ENCODE peak calls at places on chromosome 21, in ten cellular contexts. B, L, T, G, F, Y, O, N, K and M are unnamed samples.

GRCh38 chr21:41610042-41610839 is 102.3 kb upstream of the TMPRSS2 start:
- DNase-seq in O (no peak), N (no peak), G (no peak), B (no peak), L (peak), T (peak), Y (peak), F (peak), K (peak), M (peak)

GRCh38 chr21:46486481-46487000 is 27.9 kb downstream of the DIP2A start:
- DNase-seq in B (no peak), F (no peak), T (no peak), Y (no peak), G (no peak), K (no peak), L (no peak), N (no peak), O (no peak), M (no peak)

GRCh38 chr21:45455321-45456013 is 50.5 kb downstream of the COL18A1 start:
- DNase-seq in T (peak), L (no peak), O (no peak), N (no peak), K (no peak), Y (no peak), B (no peak), F (no peak), G (no peak), M (no peak)

GRCh38 chr21:31442339-31442738 is 98.3 kb upstream of the TIAM1 start:
- DNase-seq in B (no peak), F (no peak), T (no peak), K (no peak), O (no peak), N (no peak), Y (no peak), L (no peak), G (no peak), M (no peak)

GRCh38 chr21:33747420-33747819 is 105.1 kb downstream of the ITSN1 start:
- DNase-seq in Y (no peak), K (peak), L (no peak), F (no peak), T (no peak), B (no peak), N (no peak), G (no peak), O (no peak), M (no peak)

GRCh38 chr21:33975548-33976081 is 60.0 kb upstream of the ATP5PO start:
- DNase-seq in B (peak), L (no peak), F (no peak), N (no peak), G (peak), O (no peak), K (no peak), T (peak), Y (peak), M (no peak)

GRCh38 chr21:28871388-28872015 is 121.2 kb downstream of the LTN1 start:
- DNase-seq in G (no peak), O (no peak), B (no peak), L (no peak), T (peak), F (no peak), K (no peak), Y (peak), N (no peak), M (no peak)

GRCh38 chr21:26207021-26207420 is 36.5 kb upstream of the APP start:
- DNase-seq in O (no peak), B (no peak), Y (no peak), K (no peak), N (no peak), L (no peak), T (no peak), F (no peak), G (no peak), M (no peak)

GRCh38 chr21:43810505-43811261 is 21.3 kb downstream of the RRP1 start:
- DNase-seq in L (peak), F (peak), K (peak), N (no peak), Y (peak), G (peak), O (peak), T (peak), B (peak), M (peak)

GRCh38 chr21:39082656-39083376 is 100.4 kb downstream of the PSMG1 start:
- DNase-seq in B (no peak), N (no peak), T (no peak), G (no peak), Y (no peak), F (no peak), L (no peak), O (no peak), K (peak), M (peak)

GRCh38 chr21:37367301-37367757 is 756 bp downstream of the DYRK1A start:
- DNase-seq in B (no peak), N (no peak), K (no peak), T (no peak), Y (no peak), O (no peak), F (no peak), G (peak), L (no peak), M (no peak)

GRCh38 chr21:42609806-42610205 is 43.6 kb upstream of the PDE9A start:
- DNase-seq in T (no peak), F (no peak), K (no peak), N (no peak), Y (no peak), L (no peak), B (peak), G (peak), O (no peak), M (no peak)

GRCh38 chr21:41901099-41901498 is 22.0 kb upstream of the PRDM15 start:
- DNase-seq in T (no peak), L (no peak), G (peak), O (no peak), F (no peak), N (no peak), B (no peak), K (no peak), Y (no peak), M (no peak)

GRCh38 chr21:41481191-41481590 is 26.8 kb downstream of the TMPRSS2 start:
- DNase-seq in T (peak), Y (peak), B (no peak), O (peak), L (no peak), N (peak), F (no peak), K (no peak), G (no peak), M (no peak)

GRCh38 chr21:43266534-43266933 is 97.7 kb downstream of the CRYAA start:
- DNase-seq in F (no peak), Y (peak), G (no peak), B (no peak), K (no peak), T (peak), L (no peak), N (no peak), O (no peak), M (no peak)

GRCh38 chr21:14071902-14072734 is 138.6 kb downstream of the LIPI start:
- DNase-seq in T (no peak), N (no peak), B (no peak), O (no peak), K (no peak), L (no peak), F (no peak), Y (no peak), G (no peak), M (no peak)

GRCh38 chr21:37385179-37385765 is 18.7 kb downstream of the DYRK1A start:
- DNase-seq in T (no peak), L (no peak), G (no peak), F (no peak), Y (no peak), K (no peak), O (no peak), N (no peak), B (no peak), M (no peak)

GRCh38 chr21:25307489-25307888 is 299.8 kb downstream of the MRPL39 start:
- DNase-seq in K (no peak), N (no peak), L (no peak), B (no peak), O (no peak), Y (no peak), F (no peak), T (peak), G (no peak), M (no peak)

GRCh38 chr21:17467392-17467791 is 45.5 kb upstream of the CXADR start:
- DNase-seq in B (no peak), O (no peak), K (no peak), G (no peak), Y (no peak), L (no peak), F (no peak), N (no peak), T (no peak), M (no peak)

GRCh38 chr21:30189763-30190162 is 23.2 kb upstream of the CLDN17 start:
- DNase-seq in B (no peak), N (no peak), T (no peak), F (no peak), K (peak), G (no peak), Y (no peak), L (no peak), O (no peak), M (peak)

GRCh38 chr21:25859264-25859931 is 124.6 kb downstream of the GABPA start:
- DNase-seq in L (no peak), K (no peak), N (peak), Y (no peak), O (no peak), B (no peak), G (no peak), T (no peak), F (no peak), M (no peak)

GRCh38 chr21:46637952-46638746 is 2.7 kb downstream of the PRMT2 start:
- DNase-seq in B (peak), T (peak), Y (no peak), N (no peak), F (no peak), O (no peak), K (no peak), G (peak), L (no peak), M (no peak)

GRCh38 chr21:43751955-43752591 is 24.0 kb downstream of the CSTB start:
- DNase-seq in N (no peak), L (no peak), F (no peak), G (no peak), B (no peak), Y (no peak), O (no peak), T (no peak), K (no peak), M (no peak)

GRCh38 chr21:28207776-28208175 is 784.9 kb downstream of the LTN1 start:
- DNase-seq in F (no peak), Y (peak), O (peak), B (no peak), N (peak), K (no peak), T (peak), G (no peak), L (no peak), M (no peak)

GRCh38 chr21:38843806-38844479 is 38.2 kb downstream of the ETS2 start:
- DNase-seq in L (no peak), B (no peak), G (no peak), F (no peak), Y (peak), T (peak), N (peak), O (peak), K (no peak), M (no peak)

GRCh38 chr21:33895356-33895755 is 20.2 kb downstream of the ATP5PO start:
- DNase-seq in G (no peak), Y (no peak), O (no peak), K (no peak), B (no peak), F (no peak), T (no peak), N (no peak), L (no peak), M (no peak)

GRCh38 chr21:15122241-15122640 is 57.4 kb upstream of the NRIP1 start:
- DNase-seq in F (no peak), B (no peak), L (no peak), O (no peak), G (no peak), K (no peak), T (peak), Y (no peak), N (no peak), M (no peak)

GRCh38 chr21:26148071-26148470 is 22.5 kb downstream of the APP start:
- DNase-seq in G (no peak), N (no peak), K (no peak), B (peak), L (peak), T (no peak), O (no peak), Y (peak), F (no peak), M (no peak)

GRCh38 chr21:36788116-36788515 is 89.2 kb downstream of the SIM2 start:
- DNase-seq in G (no peak), F (no peak), K (no peak), N (no peak), Y (no peak), L (no peak), T (no peak), B (no peak), O (no peak), M (no peak)

GRCh38 chr21:43832158-43832550 is 32.9 kb upstream of the AGPAT3 start:
- DNase-seq in N (no peak), K (no peak), L (no peak), O (no peak), G (no peak), T (no peak), F (no peak), B (no peak), Y (no peak), M (no peak)

GRCh38 chr21:42468511-42469131 is 27.4 kb downstream of the RSPH1 start:
- DNase-seq in T (no peak), K (no peak), N (no peak), O (no peak), B (no peak), Y (no peak), L (no peak), F (no peak), G (no peak), M (no peak)

GRCh38 chr21:41152149-41152548 is 15.8 kb upstream of the BACE2 start:
- DNase-seq in O (no peak), K (no peak), T (no peak), F (no peak), G (no peak), Y (no peak), N (no peak), B (no peak), L (no peak), M (no peak)

GRCh38 chr21:43645414-43645891 is 13.8 kb downstream of the HSF2BP start:
- DNase-seq in K (no peak), N (no peak), Y (peak), F (no peak), L (no peak), O (peak), B (peak), G (peak), T (peak), M (peak)

GRCh38 chr21:33386222-33386784 is 16.9 kb upstream of the IFNGR2 start:
- DNase-seq in O (no peak), B (no peak), K (no peak), Y (no peak), L (no peak), F (no peak), T (no peak), G (no peak), N (no peak), M (no peak)